ENCODE peak calls at places on chromosome 13, in eight cellular contexts. One of them, this sample, is unnamed.

GRCh38 chr13:88601949-88602348 is 930.8 kb downstream of the SLITRK5 start:
- DNase-seq in MG63: no peak
- DNase-seq in BJ: no peak
- DNase-seq in WERI-Rb-1: no peak
- DNase-seq in BE2C: no peak
- DNase-seq in CD8-positive, alpha-beta memory T cell: no peak
- DNase-seq in esophagus muscularis mucosa: no peak
- DNase-seq in GM23248: no peak
- DNase-seq in this sample: no peak

GRCh38 chr13:46479691-46480090 is 73.3 kb upstream of the LRCH1 start:
- DNase-seq in BJ: no peak
- DNase-seq in GM23248: no peak
- DNase-seq in MG63: no peak
- DNase-seq in BE2C: no peak
- DNase-seq in WERI-Rb-1: no peak
- DNase-seq in esophagus muscularis mucosa: no peak
- DNase-seq in CD8-positive, alpha-beta memory T cell: no peak
- DNase-seq in this sample: no peak

GRCh38 chr13:74641586-74641985 is 507.4 kb upstream of the KLF12 start:
- DNase-seq in WERI-Rb-1: no peak
- DNase-seq in MG63: peak; percentile 69
- DNase-seq in CD8-positive, alpha-beta memory T cell: no peak
- DNase-seq in BJ: no peak
- DNase-seq in esophagus muscularis mucosa: no peak
- DNase-seq in BE2C: peak; percentile 12
- DNase-seq in GM23248: peak; percentile 95
- DNase-seq in this sample: no peak

GRCh38 chr13:20945952-20946383 is 43.4 kb upstream of the XPO4 start:
- DNase-seq in MG63: no peak
- DNase-seq in BJ: no peak
- DNase-seq in GM23248: peak; percentile 35
- DNase-seq in CD8-positive, alpha-beta memory T cell: no peak
- DNase-seq in BE2C: no peak
- DNase-seq in esophagus muscularis mucosa: no peak
- DNase-seq in WERI-Rb-1: no peak
- DNase-seq in this sample: peak; percentile 16

GRCh38 chr13:34817246-34817645 is 124.8 kb upstream of the NBEA start:
- DNase-seq in BJ: no peak
- DNase-seq in CD8-positive, alpha-beta memory T cell: no peak
- DNase-seq in MG63: no peak
- DNase-seq in BE2C: no peak
- DNase-seq in esophagus muscularis mucosa: no peak
- DNase-seq in WERI-Rb-1: no peak
- DNase-seq in GM23248: no peak
- DNase-seq in this sample: no peak

GRCh38 chr13:95153647-95154405 is 147.4 kb downstream of the ABCC4 start:
- DNase-seq in BJ: no peak
- DNase-seq in MG63: no peak
- DNase-seq in GM23248: peak; percentile 28
- DNase-seq in esophagus muscularis mucosa: no peak
- DNase-seq in BE2C: no peak
- DNase-seq in WERI-Rb-1: no peak
- DNase-seq in CD8-positive, alpha-beta memory T cell: no peak
- DNase-seq in this sample: no peak

GRCh38 chr13:51793570-51794273 is 10.2 kb downstream of the DHRS12 start:
- DNase-seq in WERI-Rb-1: no peak
- DNase-seq in MG63: peak; percentile 83
- DNase-seq in BJ: peak; percentile 26
- DNase-seq in BE2C: no peak
- DNase-seq in GM23248: peak; percentile 90
- DNase-seq in CD8-positive, alpha-beta memory T cell: no peak
- DNase-seq in esophagus muscularis mucosa: no peak
- DNase-seq in this sample: peak; percentile 44

GRCh38 chr13:33497146-33497845 is 211.7 kb upstream of the STARD13 start:
- DNase-seq in GM23248: peak; percentile 41
- DNase-seq in MG63: no peak
- DNase-seq in BE2C: no peak
- DNase-seq in BJ: no peak
- DNase-seq in esophagus muscularis mucosa: no peak
- DNase-seq in CD8-positive, alpha-beta memory T cell: no peak
- DNase-seq in WERI-Rb-1: no peak
- DNase-seq in this sample: no peak

GRCh38 chr13:110187501-110188161 is 119.3 kb downstream of the COL4A1 start:
- DNase-seq in esophagus muscularis mucosa: no peak
- DNase-seq in BJ: no peak
- DNase-seq in MG63: peak; percentile 57
- DNase-seq in WERI-Rb-1: no peak
- DNase-seq in GM23248: peak; percentile 76
- DNase-seq in CD8-positive, alpha-beta memory T cell: no peak
- DNase-seq in BE2C: peak; percentile 65
- DNase-seq in this sample: no peak

GRCh38 chr13:30978981-30979956 is 46.8 kb downstream of the TEX26 start:
- DNase-seq in GM23248: peak; percentile 26
- DNase-seq in esophagus muscularis mucosa: peak; percentile 90
- DNase-seq in BJ: no peak
- DNase-seq in WERI-Rb-1: peak; percentile 41
- DNase-seq in MG63: no peak
- DNase-seq in BE2C: peak; percentile 70
- DNase-seq in CD8-positive, alpha-beta memory T cell: peak; percentile 2
- DNase-seq in this sample: peak; percentile 12

GRCh38 chr13:29452773-29453574 is 142.5 kb downstream of the SLC7A1 start:
- DNase-seq in GM23248: peak; percentile 33
- DNase-seq in CD8-positive, alpha-beta memory T cell: no peak
- DNase-seq in esophagus muscularis mucosa: no peak
- DNase-seq in BJ: peak; percentile 8
- DNase-seq in BE2C: no peak
- DNase-seq in WERI-Rb-1: no peak
- DNase-seq in MG63: no peak
- DNase-seq in this sample: no peak

GRCh38 chr13:83881917-83882625 is at the start of gene SLITRK1:
- DNase-seq in BE2C: peak; percentile 51
- DNase-seq in WERI-Rb-1: peak; percentile 89
- DNase-seq in GM23248: peak; percentile 30
- DNase-seq in MG63: peak; percentile 77
- DNase-seq in BJ: peak; percentile 19
- DNase-seq in esophagus muscularis mucosa: no peak
- DNase-seq in CD8-positive, alpha-beta memory T cell: peak; percentile 2
- DNase-seq in this sample: no peak

GRCh38 chr13:83881031-83881727 is 1.1 kb downstream of the SLITRK1 start:
- DNase-seq in WERI-Rb-1: no peak
- DNase-seq in GM23248: no peak
- DNase-seq in BE2C: no peak
- DNase-seq in MG63: no peak
- DNase-seq in CD8-positive, alpha-beta memory T cell: no peak
- DNase-seq in esophagus muscularis mucosa: no peak
- DNase-seq in BJ: no peak
- DNase-seq in this sample: no peak

GRCh38 chr13:83884141-83884540 is 1.9 kb upstream of the SLITRK1 start:
- DNase-seq in CD8-positive, alpha-beta memory T cell: no peak
- DNase-seq in GM23248: no peak
- DNase-seq in WERI-Rb-1: no peak
- DNase-seq in MG63: no peak
- DNase-seq in BE2C: no peak
- DNase-seq in BJ: no peak
- DNase-seq in esophagus muscularis mucosa: no peak
- DNase-seq in this sample: no peak

GRCh38 chr13:83882626-83882959 is 319 bp upstream of the SLITRK1 start:
- DNase-seq in WERI-Rb-1: no peak
- DNase-seq in MG63: no peak
- DNase-seq in BE2C: no peak
- DNase-seq in GM23248: no peak
- DNase-seq in CD8-positive, alpha-beta memory T cell: no peak
- DNase-seq in esophagus muscularis mucosa: no peak
- DNase-seq in BJ: no peak
- DNase-seq in this sample: no peak

GRCh38 chr13:83883061-83883523 is 818 bp upstream of the SLITRK1 start:
- DNase-seq in CD8-positive, alpha-beta memory T cell: no peak
- DNase-seq in BJ: no peak
- DNase-seq in esophagus muscularis mucosa: no peak
- DNase-seq in WERI-Rb-1: no peak
- DNase-seq in MG63: no peak
- DNase-seq in GM23248: no peak
- DNase-seq in BE2C: no peak
- DNase-seq in this sample: no peak
- H3K27me3 ChIP-seq in CD8-positive, alpha-beta memory T cell: peaks cover 14% of the 10 kb centered on the region
- H3K27me3 ChIP-seq in BJ: peaks cover 5% of the 10 kb centered on the region
- H3K27me3 ChIP-seq in esophagus muscularis mucosa: no peaks in the 10 kb centered on the region
- H3K27me3 ChIP-seq in WERI-Rb-1: peaks cover 42% of the 10 kb centered on the region
- H3K27me3 ChIP-seq in MG63: no peaks in the 10 kb centered on the region
- H3K27me3 ChIP-seq in GM23248: peaks cover 47% of the 10 kb centered on the region
- H3K27me3 ChIP-seq in BE2C: peaks cover 52% of the 10 kb centered on the region
- H3K27me3 ChIP-seq in this sample: no peaks in the 10 kb centered on the region

GRCh38 chr13:23513460-23513859 is 56.8 kb upstream of the TNFRSF19 start:
- DNase-seq in BJ: no peak
- DNase-seq in esophagus muscularis mucosa: no peak
- DNase-seq in GM23248: no peak
- DNase-seq in BE2C: no peak
- DNase-seq in MG63: no peak
- DNase-seq in CD8-positive, alpha-beta memory T cell: no peak
- DNase-seq in WERI-Rb-1: no peak
- DNase-seq in this sample: no peak

GRCh38 chr13:23515116-23515515 is 55.1 kb upstream of the TNFRSF19 start:
- DNase-seq in WERI-Rb-1: no peak
- DNase-seq in BE2C: no peak
- DNase-seq in GM23248: no peak
- DNase-seq in MG63: no peak
- DNase-seq in BJ: no peak
- DNase-seq in CD8-positive, alpha-beta memory T cell: no peak
- DNase-seq in esophagus muscularis mucosa: no peak
- DNase-seq in this sample: no peak

GRCh38 chr13:23516190-23516589 is 54.0 kb upstream of the TNFRSF19 start:
- DNase-seq in MG63: no peak
- DNase-seq in GM23248: no peak
- DNase-seq in CD8-positive, alpha-beta memory T cell: no peak
- DNase-seq in esophagus muscularis mucosa: peak; percentile 24
- DNase-seq in WERI-Rb-1: no peak
- DNase-seq in BJ: no peak
- DNase-seq in BE2C: no peak
- DNase-seq in this sample: no peak

GRCh38 chr13:23512762-23513395 is 57.3 kb upstream of the TNFRSF19 start:
- DNase-seq in GM23248: no peak
- DNase-seq in BE2C: no peak
- DNase-seq in CD8-positive, alpha-beta memory T cell: no peak
- DNase-seq in WERI-Rb-1: no peak
- DNase-seq in MG63: no peak
- DNase-seq in esophagus muscularis mucosa: no peak
- DNase-seq in BJ: no peak
- DNase-seq in this sample: no peak

DNA sequence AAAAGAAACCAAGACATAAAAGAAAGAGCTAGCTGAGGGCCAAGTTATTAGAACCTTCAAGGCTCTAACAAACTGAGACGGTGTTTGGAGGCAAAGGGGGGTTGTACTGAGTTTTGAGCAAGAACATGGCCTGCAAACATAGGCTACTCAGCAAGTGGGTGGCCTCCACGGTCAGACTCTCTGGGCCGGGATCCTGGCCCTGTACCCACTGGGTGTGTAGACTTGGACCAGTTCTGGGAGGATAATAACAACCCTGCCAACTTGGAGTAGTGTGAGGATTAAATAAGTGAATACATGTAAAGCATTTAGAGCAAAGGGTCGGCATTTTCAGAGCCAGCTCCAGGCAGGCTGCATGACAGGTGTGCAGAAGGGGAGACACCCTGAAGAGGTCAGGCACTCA is 56.1 kb upstream of the TNFRSF19 start:
- DNase-seq in GM23248: no peak
- DNase-seq in BE2C: no peak
- DNase-seq in MG63: no peak
- DNase-seq in BJ: no peak
- DNase-seq in CD8-positive, alpha-beta memory T cell: no peak
- DNase-seq in esophagus muscularis mucosa: no peak
- DNase-seq in WERI-Rb-1: no peak
- DNase-seq in this sample: no peak
- H3K27me3 ChIP-seq in GM23248: no peaks in the 10 kb centered on the region
- H3K27me3 ChIP-seq in BE2C: no peaks in the 10 kb centered on the region
- H3K27me3 ChIP-seq in MG63: no peaks in the 10 kb centered on the region
- H3K27me3 ChIP-seq in BJ: no peaks in the 10 kb centered on the region
- H3K27me3 ChIP-seq in CD8-positive, alpha-beta memory T cell: no peaks in the 10 kb centered on the region
- H3K27me3 ChIP-seq in esophagus muscularis mucosa: no peaks in the 10 kb centered on the region
- H3K27me3 ChIP-seq in WERI-Rb-1: no peaks in the 10 kb centered on the region
- H3K27me3 ChIP-seq in this sample: no peaks in the 10 kb centered on the region

GRCh38 chr13:91228083-91228482 is 119.4 kb upstream of the MIR17HG start:
- DNase-seq in BE2C: no peak
- DNase-seq in WERI-Rb-1: no peak
- DNase-seq in MG63: no peak
- DNase-seq in esophagus muscularis mucosa: no peak
- DNase-seq in CD8-positive, alpha-beta memory T cell: no peak
- DNase-seq in GM23248: no peak
- DNase-seq in BJ: no peak
- DNase-seq in this sample: no peak

GRCh38 chr13:91232716-91233115 is 114.8 kb upstream of the MIR17HG start:
- DNase-seq in GM23248: no peak
- DNase-seq in BJ: no peak
- DNase-seq in BE2C: no peak
- DNase-seq in MG63: no peak
- DNase-seq in CD8-positive, alpha-beta memory T cell: no peak
- DNase-seq in esophagus muscularis mucosa: no peak
- DNase-seq in WERI-Rb-1: no peak
- DNase-seq in this sample: no peak

GRCh38 chr13:91228940-91229339 is 118.5 kb upstream of the MIR17HG start:
- DNase-seq in BJ: no peak
- DNase-seq in BE2C: no peak
- DNase-seq in GM23248: no peak
- DNase-seq in CD8-positive, alpha-beta memory T cell: no peak
- DNase-seq in esophagus muscularis mucosa: no peak
- DNase-seq in MG63: no peak
- DNase-seq in WERI-Rb-1: no peak
- DNase-seq in this sample: no peak
- H3K27me3 ChIP-seq in BJ: no peaks in the 10 kb centered on the region
- H3K27me3 ChIP-seq in BE2C: no peaks in the 10 kb centered on the region
- H3K27me3 ChIP-seq in GM23248: no peaks in the 10 kb centered on the region
- H3K27me3 ChIP-seq in CD8-positive, alpha-beta memory T cell: no peaks in the 10 kb centered on the region
- H3K27me3 ChIP-seq in esophagus muscularis mucosa: no peaks in the 10 kb centered on the region
- H3K27me3 ChIP-seq in MG63: peaks cover 5% of the 10 kb centered on the region
- H3K27me3 ChIP-seq in WERI-Rb-1: no peaks in the 10 kb centered on the region
- H3K27me3 ChIP-seq in this sample: no peaks in the 10 kb centered on the region

GRCh38 chr13:111661052-111661451 is 340.6 kb downstream of the TEX29 start:
- DNase-seq in BE2C: no peak
- DNase-seq in MG63: no peak
- DNase-seq in esophagus muscularis mucosa: no peak
- DNase-seq in BJ: no peak
- DNase-seq in WERI-Rb-1: no peak
- DNase-seq in CD8-positive, alpha-beta memory T cell: no peak
- DNase-seq in GM23248: no peak
- DNase-seq in this sample: no peak

GRCh38 chr13:111659842-111660241 is 339.4 kb downstream of the TEX29 start:
- DNase-seq in WERI-Rb-1: no peak
- DNase-seq in GM23248: no peak
- DNase-seq in BE2C: no peak
- DNase-seq in CD8-positive, alpha-beta memory T cell: no peak
- DNase-seq in BJ: no peak
- DNase-seq in esophagus muscularis mucosa: no peak
- DNase-seq in MG63: peak; percentile 15
- DNase-seq in this sample: no peak

GRCh38 chr13:111657013-111657412 is 336.6 kb downstream of the TEX29 start:
- DNase-seq in BE2C: no peak
- DNase-seq in MG63: no peak
- DNase-seq in esophagus muscularis mucosa: no peak
- DNase-seq in BJ: no peak
- DNase-seq in CD8-positive, alpha-beta memory T cell: no peak
- DNase-seq in GM23248: no peak
- DNase-seq in WERI-Rb-1: no peak
- DNase-seq in this sample: no peak

GRCh38 chr13:111658150-111659100 is 338.0 kb downstream of the TEX29 start:
- DNase-seq in esophagus muscularis mucosa: no peak
- DNase-seq in CD8-positive, alpha-beta memory T cell: no peak
- DNase-seq in GM23248: no peak
- DNase-seq in WERI-Rb-1: no peak
- DNase-seq in BE2C: no peak
- DNase-seq in BJ: no peak
- DNase-seq in MG63: peak; percentile 52
- DNase-seq in this sample: no peak

GRCh38 chr13:111659236-111659635 is 338.8 kb downstream of the TEX29 start:
- DNase-seq in MG63: no peak
- DNase-seq in BJ: no peak
- DNase-seq in esophagus muscularis mucosa: no peak
- DNase-seq in BE2C: no peak
- DNase-seq in WERI-Rb-1: no peak
- DNase-seq in CD8-positive, alpha-beta memory T cell: no peak
- DNase-seq in GM23248: no peak
- DNase-seq in this sample: no peak
- H3K27me3 ChIP-seq in MG63: no peaks in the 10 kb centered on the region
- H3K27me3 ChIP-seq in BJ: no peaks in the 10 kb centered on the region
- H3K27me3 ChIP-seq in esophagus muscularis mucosa: no peaks in the 10 kb centered on the region
- H3K27me3 ChIP-seq in BE2C: peaks cover 18% of the 10 kb centered on the region
- H3K27me3 ChIP-seq in WERI-Rb-1: peaks cover 94% of the 10 kb centered on the region
- H3K27me3 ChIP-seq in CD8-positive, alpha-beta memory T cell: no peaks in the 10 kb centered on the region
- H3K27me3 ChIP-seq in GM23248: no peaks in the 10 kb centered on the region
- H3K27me3 ChIP-seq in this sample: no peaks in the 10 kb centered on the region